ENCODE peak calls at places on chromosomes 1 and 21, in five cellular contexts. One of them, this sample, is unnamed.

GRCh38 chr1:159778266-159778665 is 2.5 kb upstream of the DUSP23 start:
- DNase-seq in SK-N-SH: no peak
- DNase-seq in GM12878: no peak
- DNase-seq in H1: no peak
- DNase-seq in GM12891: no peak
- DNase-seq in this sample: no peak

GRCh38 chr1:56508523-56508983 is 70.8 kb downstream of the PLPP3 start:
- DNase-seq in SK-N-SH: no peak
- DNase-seq in GM12878: no peak
- DNase-seq in H1: no peak
- DNase-seq in GM12891: no peak
- DNase-seq in this sample: no peak

GRCh38 chr1:201702936-201703335 is 126.0 kb upstream of the IPO9 start:
- DNase-seq in SK-N-SH: peak; percentile 82
- DNase-seq in GM12878: no peak
- DNase-seq in H1: no peak
- DNase-seq in GM12891: no peak
- DNase-seq in this sample: no peak

GRCh38 chr1:174841747-174842146 is 158.0 kb upstream of the CACYBP start:
- DNase-seq in SK-N-SH: no peak
- DNase-seq in GM12878: no peak
- DNase-seq in H1: no peak
- DNase-seq in GM12891: no peak
- DNase-seq in this sample: no peak

GRCh38 chr1:64474639-64475038 is 4.7 kb downstream of the CACHD1 start:
- DNase-seq in SK-N-SH: peak; percentile 24
- DNase-seq in GM12878: no peak
- DNase-seq in H1: no peak
- DNase-seq in GM12891: no peak
- DNase-seq in this sample: no peak

GRCh38 chr1:172777767-172778166 is 118.9 kb downstream of the FASLG start:
- DNase-seq in SK-N-SH: no peak
- DNase-seq in GM12878: no peak
- DNase-seq in H1: no peak
- DNase-seq in GM12891: no peak
- DNase-seq in this sample: no peak

GRCh38 chr1:212234431-212235298 is 50.5 kb upstream of the PPP2R5A start:
- DNase-seq in SK-N-SH: peak; percentile 12
- DNase-seq in GM12878: no peak
- DNase-seq in H1: no peak
- DNase-seq in GM12891: no peak
- DNase-seq in this sample: no peak

GRCh38 chr21:21102874-21103273 is 104.7 kb downstream of the NCAM2 start:
- DNase-seq in SK-N-SH: no peak
- DNase-seq in GM12878: no peak
- DNase-seq in H1: no peak
- DNase-seq in GM12891: no peak
- DNase-seq in this sample: no peak

GRCh38 chr1:167517535-167518330 is 596 bp downstream of the CD247 start:
- DNase-seq in SK-N-SH: no peak
- DNase-seq in GM12878: no peak
- DNase-seq in H1: peak; percentile 43
- DNase-seq in GM12891: no peak
- DNase-seq in this sample: no peak

GRCh38 chr1:108057536-108057935 is 92.6 kb upstream of the VAV3 start:
- DNase-seq in SK-N-SH: no peak
- DNase-seq in GM12878: no peak
- DNase-seq in H1: no peak
- DNase-seq in GM12891: no peak
- DNase-seq in this sample: no peak

GRCh38 chr1:204513117-204513716 is 3.0 kb upstream of the MDM4 start:
- DNase-seq in SK-N-SH: no peak
- DNase-seq in GM12878: peak; percentile 88
- DNase-seq in H1: no peak
- DNase-seq in GM12891: no peak
- DNase-seq in this sample: no peak

GRCh38 chr1:163874070-163874469 is 552.3 kb downstream of the NUF2 start:
- DNase-seq in SK-N-SH: peak; percentile 3
- DNase-seq in GM12878: no peak
- DNase-seq in H1: no peak
- DNase-seq in GM12891: no peak
- DNase-seq in this sample: no peak

GRCh38 chr1:221011145-221011544 is 131.9 kb downstream of the HLX start:
- DNase-seq in SK-N-SH: no peak
- DNase-seq in GM12878: no peak
- DNase-seq in H1: no peak
- DNase-seq in GM12891: no peak
- DNase-seq in this sample: no peak

GRCh38 chr1:3539707-3540425 is 71.4 kb downstream of the MEGF6 start:
- DNase-seq in SK-N-SH: peak; percentile 60
- DNase-seq in GM12878: no peak
- DNase-seq in H1: no peak
- DNase-seq in GM12891: no peak
- DNase-seq in this sample: no peak

GRCh38 chr1:70044832-70045231 is 160.5 kb downstream of the LRRC40 start:
- DNase-seq in SK-N-SH: no peak
- DNase-seq in GM12878: no peak
- DNase-seq in H1: no peak
- DNase-seq in GM12891: no peak
- DNase-seq in this sample: no peak

GRCh38 chr1:85438353-85438752 is 26.6 kb downstream of the DDAH1 start:
- DNase-seq in SK-N-SH: no peak
- DNase-seq in GM12878: no peak
- DNase-seq in H1: no peak
- DNase-seq in GM12891: no peak
- DNase-seq in this sample: no peak

GRCh38 chr21:45299864-45300785 is 12.4 kb upstream of the POFUT2 start:
- DNase-seq in SK-N-SH: no peak
- DNase-seq in GM12878: no peak
- DNase-seq in H1: no peak
- DNase-seq in GM12891: no peak
- DNase-seq in this sample: no peak

GRCh38 chr1:48617227-48617626 is 145.2 kb upstream of the SPATA6 start:
- DNase-seq in SK-N-SH: no peak
- DNase-seq in GM12878: no peak
- DNase-seq in H1: no peak
- DNase-seq in GM12891: no peak
- DNase-seq in this sample: no peak
- TF ChIP-seq TAF1 in SK-N-SH: no peak
- TF ChIP-seq TAF1 in GM12878: no peak
- TF ChIP-seq TAF1 in H1: no peak
- TF ChIP-seq TAF1 in GM12891: no peak
- TF ChIP-seq TAF1 in this sample: no peak

DNA sequence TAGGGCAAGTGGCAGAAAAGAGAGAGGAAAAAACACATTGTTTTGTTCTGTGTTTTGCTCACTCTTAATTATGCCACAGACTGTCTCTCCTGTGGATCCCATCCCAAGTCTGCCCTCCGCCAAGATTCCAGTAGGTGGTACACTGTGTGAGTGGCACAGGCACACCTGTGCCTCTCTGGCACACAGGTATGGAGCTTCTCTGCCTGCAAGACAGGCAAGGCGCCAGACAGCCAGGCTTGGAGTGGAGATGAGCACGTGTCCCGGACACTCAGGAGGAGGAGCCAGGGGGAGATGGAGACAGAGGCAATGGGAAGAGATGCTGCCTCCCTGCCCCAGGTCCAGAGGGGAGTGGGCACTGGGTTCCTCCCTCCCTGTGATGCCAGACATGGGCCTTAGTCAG is 6.5 kb upstream of the GRIK3 start:
- DNase-seq in SK-N-SH: no peak
- DNase-seq in GM12878: no peak
- DNase-seq in H1: no peak
- DNase-seq in GM12891: no peak
- DNase-seq in this sample: no peak
- TF ChIP-seq TAF1 in SK-N-SH: no peak
- TF ChIP-seq TAF1 in GM12878: no peak
- TF ChIP-seq TAF1 in H1: no peak
- TF ChIP-seq TAF1 in GM12891: no peak
- TF ChIP-seq TAF1 in this sample: no peak

DNA sequence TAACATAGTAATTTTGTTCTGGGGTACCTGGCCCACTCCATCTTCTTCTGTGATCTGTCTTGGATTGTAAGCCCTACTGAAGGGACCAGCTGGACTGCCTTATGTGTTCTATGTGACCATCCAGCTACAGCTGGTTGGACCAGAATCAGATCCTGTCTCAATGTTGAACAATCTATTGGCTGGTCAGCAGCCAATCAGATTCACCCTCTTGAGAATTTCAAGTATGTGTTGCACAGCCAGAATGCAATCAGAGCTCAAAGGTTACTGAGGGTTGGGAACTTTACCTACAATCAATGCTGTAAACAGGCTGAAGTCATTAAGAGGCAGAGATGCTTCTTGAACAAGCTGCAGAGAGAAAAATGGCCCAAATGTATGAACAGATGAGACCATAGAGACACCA is 61.9 kb downstream of the KCNC4 start:
- DNase-seq in SK-N-SH: no peak
- DNase-seq in GM12878: no peak
- DNase-seq in H1: no peak
- DNase-seq in GM12891: no peak
- DNase-seq in this sample: no peak
- TF ChIP-seq TAF1 in SK-N-SH: no peak
- TF ChIP-seq TAF1 in GM12878: no peak
- TF ChIP-seq TAF1 in H1: no peak
- TF ChIP-seq TAF1 in GM12891: no peak
- TF ChIP-seq TAF1 in this sample: no peak

GRCh38 chr1:17194981-17195528 is 9.9 kb upstream of the PADI1 start:
- DNase-seq in SK-N-SH: no peak
- DNase-seq in GM12878: no peak
- DNase-seq in H1: peak; percentile 43
- DNase-seq in GM12891: no peak
- DNase-seq in this sample: no peak
- TF ChIP-seq TAF1 in SK-N-SH: no peak
- TF ChIP-seq TAF1 in GM12878: no peak
- TF ChIP-seq TAF1 in H1: no peak
- TF ChIP-seq TAF1 in GM12891: no peak
- TF ChIP-seq TAF1 in this sample: no peak

DNA sequence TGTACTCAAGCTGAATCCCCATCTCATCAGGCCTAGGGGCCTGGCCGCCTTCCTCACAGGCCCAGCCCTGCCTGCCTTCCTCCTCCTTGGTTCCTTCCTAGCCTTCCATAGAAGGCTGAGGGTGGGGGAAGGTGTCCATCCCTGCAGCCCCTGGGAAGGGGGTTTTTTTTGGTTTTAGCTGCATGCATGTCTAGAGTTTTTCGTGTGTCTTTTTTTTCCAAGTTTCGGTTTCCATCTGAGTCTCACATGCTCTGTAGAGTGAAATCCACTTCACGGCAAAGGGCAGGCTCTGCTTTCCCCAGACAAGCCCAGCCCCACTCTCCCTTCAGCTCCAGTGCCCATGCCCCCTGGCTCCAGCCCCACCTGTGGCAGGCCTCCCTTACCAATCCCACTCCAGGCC is 32.1 kb downstream of the GRHL3 start:
- DNase-seq in SK-N-SH: no peak
- DNase-seq in GM12878: peak; percentile 17
- DNase-seq in H1: no peak
- DNase-seq in GM12891: peak; percentile 61
- DNase-seq in this sample: peak; percentile 51
- TF ChIP-seq TAF1 in SK-N-SH: no peak
- TF ChIP-seq TAF1 in GM12878: no peak
- TF ChIP-seq TAF1 in H1: no peak
- TF ChIP-seq TAF1 in GM12891: no peak
- TF ChIP-seq TAF1 in this sample: no peak

GRCh38 chr1:90114521-90115141 is 119.7 kb downstream of the ZNF326 start:
- DNase-seq in SK-N-SH: peak; percentile 22
- DNase-seq in GM12878: peak; percentile 8
- DNase-seq in H1: no peak
- DNase-seq in GM12891: no peak
- DNase-seq in this sample: no peak
- TF ChIP-seq TAF1 in SK-N-SH: no peak
- TF ChIP-seq TAF1 in GM12878: no peak
- TF ChIP-seq TAF1 in H1: no peak
- TF ChIP-seq TAF1 in GM12891: no peak
- TF ChIP-seq TAF1 in this sample: no peak